ENCODE peak calls at places on chromosomes 2 and 18, in six cellular contexts. One of them, this sample, is unnamed.

GRCh38 chr2:43305537-43305936 is 79.1 kb upstream of the ZFP36L2 start:
- DNase-seq in GM12892: no peak
- DNase-seq in IMR-90: no peak
- DNase-seq in breast epithelium: no peak
- DNase-seq in heart left ventricle: peak; percentile 48
- DNase-seq in sigmoid colon: peak; percentile 86
- DNase-seq in this sample: no peak

GRCh38 chr2:240782886-240783818 is 36.9 kb downstream of the KIF1A start:
- DNase-seq in GM12892: no peak
- DNase-seq in IMR-90: no peak
- DNase-seq in breast epithelium: no peak
- DNase-seq in heart left ventricle: no peak
- DNase-seq in sigmoid colon: peak; percentile 60
- DNase-seq in this sample: no peak

GRCh38 chr2:100924122-100924519 is 78.0 kb upstream of the RPL31 start:
- DNase-seq in GM12892: no peak
- DNase-seq in IMR-90: no peak
- DNase-seq in breast epithelium: no peak
- DNase-seq in heart left ventricle: no peak
- DNase-seq in sigmoid colon: no peak
- DNase-seq in this sample: no peak

GRCh38 chr2:120320318-120320851 is 25.6 kb upstream of the INHBB start:
- DNase-seq in GM12892: no peak
- DNase-seq in IMR-90: peak; percentile 20
- DNase-seq in breast epithelium: no peak
- DNase-seq in heart left ventricle: no peak
- DNase-seq in sigmoid colon: no peak
- DNase-seq in this sample: no peak

GRCh38 chr2:219001577-219002394 is 8.6 kb upstream of the CRYBA2 start:
- DNase-seq in GM12892: no peak
- DNase-seq in IMR-90: no peak
- DNase-seq in breast epithelium: peak; percentile 88
- DNase-seq in heart left ventricle: no peak
- DNase-seq in sigmoid colon: no peak
- DNase-seq in this sample: no peak

GRCh38 chr2:134912406-134912805 is 6.2 kb upstream of the CCNT2 start:
- DNase-seq in GM12892: no peak
- DNase-seq in IMR-90: peak; percentile 65
- DNase-seq in breast epithelium: no peak
- DNase-seq in heart left ventricle: no peak
- DNase-seq in sigmoid colon: no peak
- DNase-seq in this sample: no peak

GRCh38 chr2:217189747-217190146 is 329.9 kb upstream of the TNP1 start:
- DNase-seq in GM12892: no peak
- DNase-seq in IMR-90: no peak
- DNase-seq in breast epithelium: no peak
- DNase-seq in heart left ventricle: no peak
- DNase-seq in sigmoid colon: no peak
- DNase-seq in this sample: no peak

GRCh38 chr2:88210132-88211004 is 40.2 kb downstream of the THNSL2 start:
- DNase-seq in GM12892: no peak
- DNase-seq in IMR-90: no peak
- DNase-seq in breast epithelium: no peak
- DNase-seq in heart left ventricle: no peak
- DNase-seq in sigmoid colon: no peak
- DNase-seq in this sample: no peak

GRCh38 chr18:6158958-6159357 is 255.8 kb downstream of the L3MBTL4 start:
- DNase-seq in GM12892: no peak
- DNase-seq in IMR-90: no peak
- DNase-seq in breast epithelium: no peak
- DNase-seq in heart left ventricle: no peak
- DNase-seq in sigmoid colon: no peak
- DNase-seq in this sample: no peak

GRCh38 chr18:41459657-41460056 is 495.4 kb upstream of the PIK3C3 start:
- DNase-seq in GM12892: no peak
- DNase-seq in IMR-90: no peak
- DNase-seq in breast epithelium: no peak
- DNase-seq in heart left ventricle: no peak
- DNase-seq in sigmoid colon: no peak
- DNase-seq in this sample: no peak

GRCh38 chr2:169528271-169528701 is 18.8 kb downstream of the KLHL41 start:
- DNase-seq in GM12892: peak; percentile 13
- DNase-seq in IMR-90: peak; percentile 51
- DNase-seq in breast epithelium: peak; percentile 71
- DNase-seq in heart left ventricle: peak; percentile 63
- DNase-seq in sigmoid colon: peak; percentile 76
- DNase-seq in this sample: peak; percentile 59

GRCh38 chr18:64294967-64295366 is 146.1 kb upstream of the LINC00305 start:
- DNase-seq in GM12892: no peak
- DNase-seq in IMR-90: no peak
- DNase-seq in breast epithelium: no peak
- DNase-seq in heart left ventricle: no peak
- DNase-seq in sigmoid colon: no peak
- DNase-seq in this sample: no peak

GRCh38 chr2:132420776-132421175 is 4.2 kb downstream of the GPR39 start:
- DNase-seq in GM12892: no peak
- DNase-seq in IMR-90: no peak
- DNase-seq in breast epithelium: no peak
- DNase-seq in heart left ventricle: no peak
- DNase-seq in sigmoid colon: no peak
- DNase-seq in this sample: no peak

GRCh38 chr2:191318729-191319078 is 73.5 kb downstream of the MYO1B start:
- DNase-seq in GM12892: no peak
- DNase-seq in IMR-90: peak; percentile 85
- DNase-seq in breast epithelium: no peak
- DNase-seq in heart left ventricle: no peak
- DNase-seq in sigmoid colon: no peak
- DNase-seq in this sample: no peak

GRCh38 chr2:170974304-170974993 is 45.4 kb downstream of the GORASP2 start:
- DNase-seq in GM12892: no peak
- DNase-seq in IMR-90: no peak
- DNase-seq in breast epithelium: peak; percentile 60
- DNase-seq in heart left ventricle: no peak
- DNase-seq in sigmoid colon: no peak
- DNase-seq in this sample: no peak

GRCh38 chr2:99643824-99644787 is 154.3 kb upstream of the REV1 start:
- DNase-seq in GM12892: no peak
- DNase-seq in IMR-90: peak; percentile 65
- DNase-seq in breast epithelium: no peak
- DNase-seq in heart left ventricle: no peak
- DNase-seq in sigmoid colon: no peak
- DNase-seq in this sample: no peak

GRCh38 chr2:19331452-19331851 is 27.0 kb downstream of the OSR1 start:
- DNase-seq in GM12892: no peak
- DNase-seq in IMR-90: no peak
- DNase-seq in breast epithelium: no peak
- DNase-seq in heart left ventricle: no peak
- DNase-seq in sigmoid colon: no peak
- DNase-seq in this sample: no peak

GRCh38 chr2:14433946-14434495 is 198.5 kb upstream of the LRATD1 start:
- DNase-seq in GM12892: no peak
- DNase-seq in IMR-90: no peak
- DNase-seq in breast epithelium: no peak
- DNase-seq in heart left ventricle: no peak
- DNase-seq in sigmoid colon: no peak
- DNase-seq in this sample: no peak

GRCh38 chr18:79800353-79801180 is 2.8 kb downstream of the KCNG2 start:
- DNase-seq in GM12892: no peak
- DNase-seq in IMR-90: no peak
- DNase-seq in breast epithelium: peak; percentile 45
- DNase-seq in heart left ventricle: no peak
- DNase-seq in sigmoid colon: peak; percentile 41
- DNase-seq in this sample: no peak

GRCh38 chr2:176830362-176830761 is 382.2 kb upstream of the HNRNPA3 start:
- DNase-seq in GM12892: no peak
- DNase-seq in IMR-90: no peak
- DNase-seq in breast epithelium: no peak
- DNase-seq in heart left ventricle: no peak
- DNase-seq in sigmoid colon: no peak
- DNase-seq in this sample: no peak

GRCh38 chr2:55045685-55046221 is 4.5 kb downstream of the RTN4 start:
- DNase-seq in GM12892: no peak
- DNase-seq in IMR-90: no peak
- DNase-seq in breast epithelium: no peak
- DNase-seq in heart left ventricle: no peak
- DNase-seq in sigmoid colon: no peak
- DNase-seq in this sample: no peak

GRCh38 chr2:114065731-114066130 is 175.8 kb downstream of the ACTR3 start:
- DNase-seq in GM12892: no peak
- DNase-seq in IMR-90: no peak
- DNase-seq in breast epithelium: no peak
- DNase-seq in heart left ventricle: no peak
- DNase-seq in sigmoid colon: no peak
- DNase-seq in this sample: no peak

GRCh38 chr2:83069724-83070123 is 1389.4 kb downstream of the SUCLG1 start:
- DNase-seq in GM12892: no peak
- DNase-seq in IMR-90: peak; percentile 28
- DNase-seq in breast epithelium: no peak
- DNase-seq in heart left ventricle: no peak
- DNase-seq in sigmoid colon: no peak
- DNase-seq in this sample: no peak

GRCh38 chr2:173136614-173137013 is 61.0 kb downstream of the MAP3K20 start:
- DNase-seq in GM12892: no peak
- DNase-seq in IMR-90: no peak
- DNase-seq in breast epithelium: no peak
- DNase-seq in heart left ventricle: no peak
- DNase-seq in sigmoid colon: no peak
- DNase-seq in this sample: no peak

GRCh38 chr2:121093735-121094520 is 191.1 kb downstream of the TFCP2L1 start:
- DNase-seq in GM12892: no peak
- DNase-seq in IMR-90: peak; percentile 42
- DNase-seq in breast epithelium: no peak
- DNase-seq in heart left ventricle: no peak
- DNase-seq in sigmoid colon: peak; percentile 48
- DNase-seq in this sample: no peak

GRCh38 chr2:224178085-224178484 is 139.0 kb upstream of the SERPINE2 start:
- DNase-seq in GM12892: no peak
- DNase-seq in IMR-90: peak; percentile 48
- DNase-seq in breast epithelium: no peak
- DNase-seq in heart left ventricle: no peak
- DNase-seq in sigmoid colon: no peak
- DNase-seq in this sample: no peak

GRCh38 chr2:68365087-68365486 is at the start of gene PLEK:
- DNase-seq in GM12892: no peak
- DNase-seq in IMR-90: no peak
- DNase-seq in breast epithelium: no peak
- DNase-seq in heart left ventricle: peak; percentile 53
- DNase-seq in sigmoid colon: peak; percentile 79
- DNase-seq in this sample: no peak

GRCh38 chr2:160910681-160911080 is 249.5 kb upstream of the TANK start:
- DNase-seq in GM12892: no peak
- DNase-seq in IMR-90: peak; percentile 66
- DNase-seq in breast epithelium: no peak
- DNase-seq in heart left ventricle: no peak
- DNase-seq in sigmoid colon: no peak
- DNase-seq in this sample: no peak

GRCh38 chr2:133317161-133317560 is 251.1 kb downstream of the NCKAP5 start:
- DNase-seq in GM12892: no peak
- DNase-seq in IMR-90: no peak
- DNase-seq in breast epithelium: no peak
- DNase-seq in heart left ventricle: no peak
- DNase-seq in sigmoid colon: no peak
- DNase-seq in this sample: no peak

GRCh38 chr2:98515571-98515927 is 70.9 kb downstream of the INPP4A start:
- DNase-seq in GM12892: no peak
- DNase-seq in IMR-90: no peak
- DNase-seq in breast epithelium: no peak
- DNase-seq in heart left ventricle: no peak
- DNase-seq in sigmoid colon: peak; percentile 57
- DNase-seq in this sample: no peak

GRCh38 chr2:126720647-126721046 is 64.7 kb downstream of the GYPC start:
- DNase-seq in GM12892: no peak
- DNase-seq in IMR-90: peak; percentile 50
- DNase-seq in breast epithelium: no peak
- DNase-seq in heart left ventricle: no peak
- DNase-seq in sigmoid colon: no peak
- DNase-seq in this sample: no peak

DNA sequence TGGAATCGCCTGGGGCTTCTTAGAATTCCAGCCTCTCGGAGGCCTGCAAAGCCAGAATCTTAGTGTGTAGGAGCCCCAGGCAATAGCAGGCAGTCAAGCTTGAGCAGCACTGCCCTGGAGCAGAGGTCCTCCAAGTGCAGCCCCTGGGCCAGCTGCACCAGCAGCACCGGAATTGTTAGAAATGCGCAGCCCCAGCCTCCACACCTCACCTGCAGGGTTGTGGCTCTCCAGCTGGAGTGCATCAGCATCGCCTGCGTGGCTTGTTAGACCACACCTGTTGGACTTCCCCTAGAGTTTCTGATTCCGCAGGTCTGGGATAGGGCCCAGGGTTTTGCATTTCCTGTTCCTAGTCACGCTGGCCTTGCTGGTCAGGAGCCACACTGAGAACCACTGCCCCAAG is 100.3 kb downstream of the ASAP2 start:
- DNase-seq in GM12892: no peak
- DNase-seq in IMR-90: no peak
- DNase-seq in breast epithelium: no peak
- DNase-seq in heart left ventricle: no peak
- DNase-seq in sigmoid colon: no peak
- DNase-seq in this sample: no peak
- TF ChIP-seq POLR2A in GM12892: no peak
- TF ChIP-seq POLR2A in IMR-90: no peak
- TF ChIP-seq POLR2A in breast epithelium: no peak
- TF ChIP-seq POLR2A in heart left ventricle: no peak
- TF ChIP-seq POLR2A in sigmoid colon: no peak
- TF ChIP-seq POLR2A in this sample: no peak

GRCh38 chr18:9613550-9614400 is 584 bp downstream of the PPP4R1 start:
- DNase-seq in GM12892: peak; percentile 35
- DNase-seq in IMR-90: peak; percentile 27
- DNase-seq in breast epithelium: peak; percentile 55
- DNase-seq in heart left ventricle: peak; percentile 73
- DNase-seq in sigmoid colon: peak; percentile 83
- DNase-seq in this sample: peak; percentile 72
- TF ChIP-seq POLR2A in GM12892: peak; percentile 16
- TF ChIP-seq POLR2A in IMR-90: peak; percentile 37
- TF ChIP-seq POLR2A in breast epithelium: no peak
- TF ChIP-seq POLR2A in heart left ventricle: no peak
- TF ChIP-seq POLR2A in sigmoid colon: no peak
- TF ChIP-seq POLR2A in this sample: no peak

DNA sequence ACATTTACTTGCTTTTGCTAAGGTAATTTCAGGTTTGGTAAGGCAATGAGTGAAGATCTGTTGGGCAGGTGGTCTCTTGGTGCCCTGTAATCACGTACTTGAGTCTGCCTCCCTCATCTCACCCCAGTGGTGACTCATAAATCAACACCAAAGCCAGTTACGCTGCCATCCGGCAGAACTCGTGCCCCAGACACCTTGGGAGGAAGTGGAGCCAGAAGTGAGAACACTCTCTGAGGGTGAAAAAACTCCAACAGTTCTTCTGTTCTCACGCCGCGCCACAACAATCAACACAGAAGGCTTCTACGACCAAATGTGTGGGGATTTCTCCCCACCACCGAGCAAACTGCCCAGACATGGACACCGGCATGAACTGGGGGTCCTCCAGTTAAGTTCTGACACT is 206.2 kb downstream of the ARL4C start:
- DNase-seq in GM12892: peak; percentile 36
- DNase-seq in IMR-90: no peak
- DNase-seq in breast epithelium: no peak
- DNase-seq in heart left ventricle: no peak
- DNase-seq in sigmoid colon: peak; percentile 72
- DNase-seq in this sample: no peak
- TF ChIP-seq POLR2A in GM12892: no peak
- TF ChIP-seq POLR2A in IMR-90: no peak
- TF ChIP-seq POLR2A in breast epithelium: no peak
- TF ChIP-seq POLR2A in heart left ventricle: no peak
- TF ChIP-seq POLR2A in sigmoid colon: no peak
- TF ChIP-seq POLR2A in this sample: no peak

GRCh38 chr2:231554748-231555545 is 24.7 kb upstream of the NMUR1 start:
- DNase-seq in GM12892: no peak
- DNase-seq in IMR-90: peak; percentile 50
- DNase-seq in breast epithelium: no peak
- DNase-seq in heart left ventricle: peak; percentile 71
- DNase-seq in sigmoid colon: peak; percentile 90
- DNase-seq in this sample: peak; percentile 82
- TF ChIP-seq POLR2A in GM12892: no peak
- TF ChIP-seq POLR2A in IMR-90: no peak
- TF ChIP-seq POLR2A in breast epithelium: no peak
- TF ChIP-seq POLR2A in heart left ventricle: no peak
- TF ChIP-seq POLR2A in sigmoid colon: no peak
- TF ChIP-seq POLR2A in this sample: no peak